ENCODE peak calls at places on chromosomes 6 and 20, in seven cellular contexts. W, H, R, E, I, T and X are unnamed samples.
A peak's percentile ranks its signal among the peaks of the same experiment; 100 is the strongest.

GRCh38 chr6:18632670-18633410 is 245.7 kb downstream of the RNF144B start:
- DNase-seq in T (no peak), E (no peak), I (no peak), R (no peak), W (no peak), H (peak; percentile 52), X (no peak)

GRCh38 chr6:46269447-46270229 is 98.9 kb upstream of the ENPP5 start:
- DNase-seq in R (no peak), I (peak; percentile 30), E (no peak), H (peak; percentile 9), W (peak; percentile 52), T (no peak), X (no peak)

GRCh38 chr6:87755697-87756671 is 54.0 kb upstream of the AKIRIN2 start:
- DNase-seq in E (no peak), T (no peak), W (peak; percentile 6), I (no peak), R (no peak), H (peak; percentile 61), X (no peak)

GRCh38 chr20:58710481-58711265 is 18.1 kb downstream of the NPEPL1 start:
- DNase-seq in W (no peak), T (no peak), R (no peak), H (no peak), E (no peak), I (no peak), X (no peak)

GRCh38 chr20:43752561-43753301 is 25.9 kb upstream of the GTSF1L start:
- DNase-seq in I (no peak), R (no peak), T (no peak), W (peak; percentile 50), H (peak; percentile 94), E (no peak), X (no peak)

GRCh38 chr6:34536251-34536958 is 19.7 kb downstream of the SPDEF start:
- DNase-seq in R (peak; percentile 99), E (peak; percentile 89), W (no peak), I (no peak), T (no peak), H (no peak), X (no peak)

GRCh38 chr6:119241540-119242309 is 107.8 kb downstream of the MAN1A1 start:
- DNase-seq in H (no peak), I (no peak), W (no peak), E (no peak), T (no peak), R (no peak), X (no peak)

GRCh38 chr20:58349586-58349985 is 39.4 kb upstream of the VAPB start:
- DNase-seq in E (no peak), T (no peak), I (no peak), W (no peak), H (peak; percentile 43), R (no peak), X (no peak)

GRCh38 chr6:137661601-137662000 is 167.4 kb upstream of the OLIG3 start:
- DNase-seq in T (no peak), W (no peak), R (no peak), H (peak; percentile 46), I (peak; percentile 16), E (peak; percentile 16), X (no peak)